ENCODE peak calls at places on chromosome 4, in four cellular contexts. L is tibial nerve, P is HCT116, T is Peyer's patch. C is an unnamed sample.
A peak's percentile ranks its signal among the peaks of the same experiment; 100 is the strongest.

GRCh38 chr4:140095694-140096482 is 58.1 kb downstream of the MAML3 start:
- DNase-seq in L (no peak), P (peak; percentile 62), T (no peak), C (peak; percentile 72)

GRCh38 chr4:137601924-137602323 is 69.6 kb upstream of the PCDH18 start:
- DNase-seq in L (no peak), P (no peak), T (no peak), C (no peak)

GRCh38 chr4:173801361-173801760 is 271.3 kb upstream of the HAND2 start:
- DNase-seq in L (no peak), P (no peak), T (no peak), C (no peak)

GRCh38 chr4:165684177-165684870 is 188.7 kb upstream of the TLL1 start:
- DNase-seq in L (no peak), P (no peak), T (no peak), C (no peak)

GRCh38 chr4:80336582-80336981 is 1.1 kb downstream of the CFAP299 start:
- DNase-seq in L (no peak), P (peak; percentile 18), T (no peak), C (no peak)

GRCh38 chr4:107997794-107998193 is 8.1 kb downstream of the HADH start:
- DNase-seq in L (no peak), P (no peak), T (no peak), C (no peak)

GRCh38 chr4:182880387-182881356 is 36.5 kb downstream of the DCTD start:
- DNase-seq in L (no peak), P (no peak), T (no peak), C (peak; percentile 94)

GRCh38 chr4:4869731-4870483 is 10.4 kb downstream of the MSX1 start:
- DNase-seq in L (no peak), P (no peak), T (no peak), C (no peak)

GRCh38 chr4:59960143-59960542 is 1240.0 kb upstream of the ADGRL3 start:
- DNase-seq in L (no peak), P (no peak), T (no peak), C (no peak)

GRCh38 chr4:111602848-111603247 is 542.4 kb upstream of the FAM241A start:
- DNase-seq in L (no peak), P (peak; percentile 21), T (no peak), C (no peak)
- TF ChIP-seq CTCF in L (no peak), P (peak; percentile 33), T (no peak), C (no peak)

GRCh38 chr4:11118513-11118912 is 310.2 kb downstream of the HS3ST1 start:
- DNase-seq in L (no peak), P (no peak), T (no peak), C (no peak)

GRCh38 chr4:11120435-11120834 is 308.3 kb downstream of the HS3ST1 start:
- DNase-seq in L (no peak), P (no peak), T (no peak), C (no peak)

DNA sequence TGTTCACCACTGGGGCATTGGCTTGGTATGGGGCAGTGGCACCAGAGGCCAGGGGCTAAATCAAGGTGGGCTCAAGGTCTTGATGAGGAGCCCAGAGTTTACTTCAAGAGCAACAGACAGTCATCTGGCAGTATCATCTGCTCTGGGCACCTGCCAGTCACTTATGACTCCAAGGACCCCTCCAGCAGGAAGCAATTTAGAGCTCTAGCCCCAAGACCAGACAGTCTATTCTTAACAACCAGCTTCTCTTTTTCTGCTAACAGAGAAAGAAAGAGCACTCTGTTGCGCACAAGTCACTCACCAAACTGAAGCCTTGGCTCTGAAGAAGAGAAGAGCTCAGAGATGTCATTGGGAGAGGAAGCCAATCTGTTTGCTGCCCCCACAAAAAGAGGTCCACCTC is 309.2 kb downstream of the HS3ST1 start:
- DNase-seq in L (no peak), P (no peak), T (no peak), C (no peak)
- H3K27ac ChIP-seq in L (no peak overlapping the region), P (no peak overlapping the region), T (no peak overlapping the region), C (no peak overlapping the region)

GRCh38 chr4:27360651-27361347 is 500.2 kb downstream of the STIM2 start:
- DNase-seq in L (no peak), P (no peak), T (no peak), C (no peak)
- TF ChIP-seq POLR2A in L (no peak), P (no peak), T (no peak), C (no peak)

DNA sequence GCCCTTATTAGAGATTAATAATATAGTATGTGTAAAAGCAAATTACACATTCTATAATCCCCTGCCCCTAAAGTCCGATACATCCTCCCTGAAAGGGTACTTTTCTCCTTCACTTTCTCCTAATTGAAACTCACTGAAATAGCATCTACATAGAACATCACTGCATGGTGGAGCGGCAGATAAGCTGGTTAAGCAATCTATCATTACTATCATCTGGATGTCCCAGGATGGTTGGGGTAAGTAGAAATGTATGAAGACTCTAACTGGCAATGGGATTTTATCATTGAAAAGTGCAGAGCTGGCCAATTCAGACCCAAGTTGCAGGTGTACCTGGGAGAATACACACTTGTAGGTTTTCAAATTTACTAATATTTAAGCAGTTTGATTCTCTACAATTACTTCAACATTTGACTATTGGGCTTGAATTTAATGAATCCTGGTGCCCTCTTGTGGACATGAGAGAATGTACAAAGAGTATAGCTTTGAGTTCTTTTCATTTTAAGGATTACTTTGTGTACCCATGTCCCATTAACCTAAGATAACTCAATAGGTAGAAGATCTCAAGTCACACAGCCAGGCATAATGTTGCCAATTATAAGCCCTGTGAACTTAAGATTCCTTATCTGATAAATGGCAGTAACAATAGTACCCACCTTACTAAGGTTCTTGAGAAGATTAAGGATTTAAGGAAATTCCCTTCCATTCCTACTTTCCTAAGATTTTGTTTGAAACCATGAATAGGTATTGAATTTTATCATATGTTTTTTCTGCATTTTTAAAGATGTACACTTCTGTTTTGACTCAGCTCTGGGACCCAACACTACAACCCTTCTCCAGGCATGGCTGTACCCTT is 69.8 kb downstream of the SHROOM3 start:
- DNase-seq in L (no peak), P (peak; percentile 57), T (no peak), C (no peak)
- TF ChIP-seq CTCF in L (peak; percentile 79), P (peak; percentile 79), T (peak; percentile 27), C (peak; percentile 56)

DNA sequence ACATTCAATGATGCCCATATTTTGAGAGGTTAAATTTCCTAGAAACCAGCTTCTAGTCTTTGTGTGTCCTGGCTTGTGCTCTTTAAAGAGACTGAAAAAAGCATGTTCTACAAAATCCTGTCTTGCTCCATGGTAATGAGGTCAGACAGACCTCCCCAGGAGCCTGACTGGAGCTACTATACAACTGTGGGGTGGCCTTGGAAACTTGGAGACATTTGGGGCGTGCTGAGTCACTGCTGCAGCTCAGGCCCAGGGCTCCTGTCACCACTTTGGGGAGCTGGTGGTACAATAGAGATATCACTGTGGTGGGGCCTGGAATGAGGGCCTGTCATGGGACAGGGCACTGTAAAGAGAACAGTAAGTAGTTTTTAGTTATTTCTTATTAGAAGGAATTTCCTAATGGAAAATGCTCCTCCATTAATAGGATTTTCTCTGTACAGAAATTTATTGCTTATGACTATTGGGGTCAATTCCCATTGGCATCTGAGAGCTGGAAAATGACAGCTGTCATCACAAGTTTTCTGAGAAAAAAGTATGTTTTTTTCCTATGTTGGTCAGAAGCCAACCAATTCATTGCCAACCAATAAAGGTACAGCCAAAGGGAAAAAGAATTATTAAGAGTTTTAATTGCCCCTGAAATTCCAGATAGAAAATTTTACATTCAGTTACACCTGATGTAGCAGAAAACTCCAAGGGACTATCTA is 207.4 kb upstream of the JADE1 start:
- DNase-seq in L (no peak), P (no peak), T (no peak), C (peak; percentile 41)
- H3K27ac ChIP-seq in L (peak overlapping the region; percentile 88), P (no peak overlapping the region), T (no peak overlapping the region), C (peak overlapping the region; percentile 0)

DNA sequence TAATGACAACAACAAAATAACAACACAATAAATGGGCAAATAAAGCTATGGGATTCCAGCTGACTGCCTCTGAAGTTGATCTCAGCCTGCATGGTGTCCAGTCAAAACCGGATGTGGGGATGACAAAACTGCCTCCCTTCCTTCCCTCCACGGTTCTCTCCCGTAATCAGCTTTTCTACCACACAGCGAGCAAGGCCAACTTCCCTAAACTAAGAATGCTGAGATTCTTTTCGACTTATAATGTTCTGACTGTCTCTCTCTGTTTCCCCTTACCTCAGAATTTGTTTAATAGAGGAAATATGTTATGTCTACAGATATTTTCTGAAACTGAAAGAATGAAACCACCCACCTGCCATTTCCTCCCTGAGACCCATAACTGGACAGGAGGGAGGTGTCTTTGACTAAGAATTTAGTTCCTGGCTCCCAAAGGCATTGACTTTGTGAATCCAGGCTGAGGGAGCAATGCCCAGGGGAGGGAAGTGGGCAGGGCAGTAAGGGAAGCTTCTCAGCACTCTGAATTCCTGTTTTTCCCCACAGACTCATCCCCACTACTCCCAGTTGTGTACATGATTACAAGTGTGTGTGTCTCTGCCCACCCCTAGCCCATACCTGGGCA is 1.0 kb upstream of the TLR1 start:
- DNase-seq in L (no peak), P (no peak), T (no peak), C (peak; percentile 42)
- TF ChIP-seq POLR2A in L (no peak), P (no peak), T (no peak), C (no peak)

DNA sequence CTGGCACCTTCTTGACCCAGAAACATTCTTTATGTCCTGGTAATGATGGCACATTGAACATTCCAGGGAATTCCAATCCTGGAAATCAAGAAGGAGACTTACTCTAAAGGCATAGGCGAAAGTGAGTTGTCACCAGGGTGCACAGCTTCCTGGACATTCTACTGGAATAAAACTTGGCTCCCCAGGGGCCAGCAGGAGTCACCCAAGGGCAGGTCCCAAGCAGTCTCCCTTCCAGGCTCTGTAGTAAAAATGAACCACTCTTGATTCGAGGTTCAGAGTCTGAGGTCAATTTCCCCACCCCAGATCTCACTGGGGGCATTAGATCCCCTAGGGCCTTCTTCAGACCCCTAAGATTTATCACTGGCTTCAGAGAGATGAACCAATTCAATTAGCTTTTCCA is 338.7 kb upstream of the GATB start:
- DNase-seq in L (no peak), P (no peak), T (no peak), C (no peak)
- TF ChIP-seq CTCF in L (no peak), P (peak; percentile 42), T (no peak), C (no peak)

DNA sequence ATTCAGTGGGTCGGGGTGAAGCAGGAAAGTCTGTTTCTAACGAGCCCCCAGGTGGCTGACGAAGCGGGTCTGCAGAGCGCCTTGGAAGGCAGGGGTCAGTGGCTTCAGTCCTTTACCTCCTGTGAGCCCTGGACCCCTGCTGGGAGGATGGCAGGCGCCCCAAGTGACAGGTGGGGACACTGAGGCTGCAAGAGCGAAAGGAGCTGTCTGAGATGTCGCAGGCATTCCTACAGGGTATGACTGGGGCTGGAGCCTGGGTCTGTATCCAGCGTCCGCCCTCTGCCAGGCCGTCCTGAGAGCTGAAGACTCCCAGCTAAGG is 103.1 kb downstream of the PSAPL1 start:
- DNase-seq in L (no peak), P (no peak), T (peak; percentile 42), C (no peak)
- H3K27ac ChIP-seq in L (no peak overlapping the region), P (no peak overlapping the region), T (no peak overlapping the region), C (no peak overlapping the region)

DNA sequence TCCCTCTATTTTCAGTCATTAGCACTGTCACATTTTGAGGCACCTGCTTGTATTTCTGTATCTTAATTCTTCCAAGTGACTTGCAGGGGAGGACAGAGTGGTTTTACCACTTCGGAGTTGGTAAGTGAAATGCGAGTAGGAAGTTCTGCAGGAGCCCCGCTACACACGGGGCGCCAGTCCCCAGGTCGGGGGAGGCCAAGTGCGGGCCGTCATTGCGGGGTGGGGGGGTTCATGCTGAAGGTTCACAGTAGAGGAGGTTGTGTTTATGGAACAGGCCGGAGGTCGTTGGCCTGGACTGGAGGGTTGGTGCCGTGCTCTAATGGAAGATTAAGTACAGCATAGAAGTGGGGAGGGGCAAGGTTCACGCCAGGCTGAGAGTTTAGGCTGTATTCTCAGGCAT is 44.0 kb downstream of the LRP2BP start:
- DNase-seq in L (no peak), P (no peak), T (no peak), C (no peak)
- TF ChIP-seq POLR2A in L (no peak), P (no peak), T (no peak), C (no peak)

DNA sequence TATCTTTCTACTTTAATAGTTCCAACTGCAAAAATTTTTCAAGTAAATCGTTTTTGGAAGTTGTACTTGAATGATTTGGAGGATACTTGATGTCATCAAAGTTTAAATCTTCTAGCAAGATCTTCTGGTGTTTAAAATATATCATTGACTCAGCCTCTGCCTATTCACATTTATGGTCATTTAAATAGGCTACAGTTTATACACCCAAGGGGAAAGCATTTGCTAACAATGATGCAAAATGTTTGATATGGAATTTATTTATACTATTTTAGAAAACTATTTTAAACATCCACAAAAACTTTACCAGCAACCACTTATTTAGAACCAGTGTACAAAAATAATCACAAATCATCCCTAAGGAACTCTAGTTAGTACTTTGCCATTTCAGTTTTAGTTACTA is 123.3 kb upstream of the STIM2 start:
- DNase-seq in L (no peak), P (no peak), T (no peak), C (no peak)
- TF ChIP-seq CTCF in L (no peak), P (no peak), T (no peak), C (no peak)